ENCODE peak calls at places on chromosomes 13 and 19, in five cellular contexts. U, T, J, L and Y are unnamed samples.

GRCh38 chr13:34411881-34412280 is 530.2 kb upstream of the NBEA start:
- DNase-seq in T (no peak), J (no peak), L (no peak), U (no peak), Y (no peak)

GRCh38 chr13:41206467-41206866 is 12.1 kb upstream of the KBTBD7 start:
- DNase-seq in L (no peak), U (no peak), J (no peak), T (no peak), Y (no peak)

GRCh38 chr13:23372264-23372905 is 61.1 kb downstream of the SACS start:
- DNase-seq in J (no peak), U (no peak), T (no peak), L (no peak), Y (no peak)

GRCh38 chr19:1379126-1379905 is 4.4 kb upstream of the NDUFS7 start:
- DNase-seq in U (no peak), T (no peak), L (no peak), J (no peak), Y (no peak)

GRCh38 chr13:32495841-32496240 is 42.8 kb downstream of the N4BP2L2 start:
- DNase-seq in J (no peak), U (no peak), L (no peak), T (no peak), Y (no peak)

GRCh38 chr19:10353793-10354391 is 14.5 kb upstream of the ICAM3 start:
- DNase-seq in J (no peak), L (no peak), U (no peak), T (no peak), Y (peak; percentile 28)

GRCh38 chr19:45782820-45783785 is 813 bp upstream of the DMPK start:
- DNase-seq in U (peak; percentile 75), L (no peak), J (no peak), T (peak; percentile 46), Y (no peak)

GRCh38 chr13:23715092-23715761 is 145.0 kb downstream of the TNFRSF19 start:
- DNase-seq in U (no peak), L (no peak), T (no peak), J (no peak), Y (no peak)

GRCh38 chr13:50580684-50581305 is 262.7 kb downstream of the DLEU7 start:
- DNase-seq in J (no peak), T (peak; percentile 55), U (no peak), L (peak; percentile 51), Y (no peak)

GRCh38 chr19:28426902-28427232 is 786.1 kb downstream of the UQCRFS1 start:
- DNase-seq in J (no peak), U (no peak), L (no peak), T (no peak), Y (no peak)

GRCh38 chr19:31451686-31452325 is 102.6 kb upstream of the TSHZ3 start:
- DNase-seq in L (no peak), U (no peak), T (no peak), J (no peak), Y (no peak)

GRCh38 chr13:65585346-65585745 is 1644.8 kb downstream of the PCDH9 start:
- DNase-seq in L (no peak), T (no peak), U (no peak), J (no peak), Y (peak; percentile 37)

GRCh38 chr13:20177049-20177831 is 15.5 kb downstream of the GJB2 start:
- DNase-seq in J (no peak), U (no peak), L (no peak), T (no peak), Y (no peak)

GRCh38 chr19:55014714-55015113 is 23.4 kb downstream of the GP6 start:
- DNase-seq in L (no peak), U (no peak), J (no peak), T (no peak), Y (no peak)

GRCh38 chr13:43787998-43788397 is 1.2 kb upstream of the ENOX1 start:
- DNase-seq in T (no peak), U (no peak), L (no peak), J (no peak), Y (peak; percentile 73)

GRCh38 chr19:2428027-2428690 is 773 bp upstream of the TIMM13 start:
- DNase-seq in J (no peak), L (no peak), T (no peak), U (peak; percentile 30), Y (peak; percentile 36)

GRCh38 chr13:110010433-110011135 is 224.2 kb upstream of the IRS2 start:
- DNase-seq in J (no peak), T (no peak), L (no peak), U (no peak), Y (no peak)

GRCh38 chr13:111258637-111259036 is 61.8 kb upstream of the TEX29 start:
- DNase-seq in T (no peak), L (no peak), U (no peak), J (no peak), Y (no peak)

GRCh38 chr19:40035996-40036395 is 20.0 kb downstream of the ZNF780B start:
- DNase-seq in U (no peak), L (no peak), T (no peak), J (no peak), Y (no peak)

GRCh38 chr19:38389101-38389925 is 816 bp downstream of the SPRED3 start:
- DNase-seq in U (no peak), T (no peak), L (peak; percentile 30), J (peak; percentile 53), Y (no peak)

GRCh38 chr19:57779220-57779845 is 9.9 kb downstream of the ZNF586 start:
- DNase-seq in J (no peak), U (no peak), L (no peak), T (no peak), Y (no peak)

GRCh38 chr19:57773488-57773887 is 4.0 kb downstream of the ZNF586 start:
- DNase-seq in U (no peak), T (no peak), L (no peak), J (no peak), Y (no peak)

GRCh38 chr19:57776764-57777296 is 7.4 kb downstream of the ZNF586 start:
- DNase-seq in T (no peak), U (no peak), L (no peak), J (no peak), Y (no peak)

GRCh38 chr19:57778358-57778757 is 8.9 kb downstream of the ZNF586 start:
- DNase-seq in T (no peak), U (no peak), L (no peak), J (no peak), Y (no peak)
- H3K4me3 ChIP-seq in T (no peak overlapping the region), U (peak overlapping the region; percentile 15), L (no peak overlapping the region), J (peak overlapping the region; percentile 17), Y (no peak overlapping the region)

GRCh38 chr13:70098669-70099068 is 9.0 kb upstream of the ATXN8OS start:
- DNase-seq in L (no peak), T (no peak), J (no peak), U (no peak), Y (peak; percentile 7)
- TF ChIP-seq CTCF in L (no peak), T (no peak), J (no peak), U (no peak), Y (peak; percentile 47)

DNA sequence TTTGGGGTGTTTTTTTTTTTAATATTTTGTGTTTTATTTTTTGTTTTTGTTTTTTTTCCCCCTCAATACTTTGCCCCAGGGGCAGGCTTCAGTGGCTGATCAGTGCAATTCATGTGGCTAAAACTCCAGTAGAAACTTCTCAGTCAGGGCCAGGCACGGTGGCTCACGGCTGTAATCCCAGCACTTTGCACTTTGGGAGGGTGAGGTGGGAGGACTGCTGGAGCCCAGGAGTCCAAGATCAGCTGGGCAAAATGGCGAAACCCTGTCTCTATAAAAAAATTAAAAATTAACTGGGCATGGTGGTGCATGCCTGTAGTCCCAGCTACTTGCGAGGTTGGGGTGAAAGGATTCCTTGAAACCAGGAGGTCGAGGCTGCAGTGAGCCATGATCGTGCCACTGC is 17.4 kb upstream of the ATP8A2 start:
- DNase-seq in U (no peak), T (no peak), J (no peak), L (no peak), Y (no peak)
- H3K4me3 ChIP-seq in U (no peak overlapping the region), T (no peak overlapping the region), J (no peak overlapping the region), L (no peak overlapping the region), Y (no peak overlapping the region)

GRCh38 chr13:45511310-45512147 is 46.8 kb downstream of the COG3 start:
- DNase-seq in U (no peak), J (no peak), T (no peak), L (peak; percentile 50), Y (peak; percentile 74)
- TF ChIP-seq CTCF in U (peak; percentile 76), J (peak; percentile 85), T (peak; percentile 73), L (peak; percentile 81), Y (peak; percentile 74)

DNA sequence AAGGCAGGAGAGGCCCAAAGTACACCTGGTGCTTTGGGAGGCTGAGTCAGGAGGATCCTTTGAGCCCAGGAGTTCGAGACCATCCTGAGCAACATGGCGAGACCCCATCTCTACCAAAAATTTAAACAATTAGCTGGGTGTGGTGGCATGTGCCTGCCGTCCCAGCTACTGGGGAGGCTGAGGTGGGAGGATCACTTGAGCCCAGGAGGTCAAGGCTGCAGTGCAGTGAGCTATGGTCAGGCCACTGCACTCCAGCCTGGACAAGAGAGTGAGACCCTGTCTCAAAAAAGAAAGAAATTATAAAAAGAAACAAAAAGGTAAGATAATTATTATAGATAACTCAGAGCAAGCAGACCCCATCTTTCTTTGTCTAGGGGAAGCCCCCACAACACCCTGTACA is 1.9 kb downstream of the HOMER3 start:
- DNase-seq in L (no peak), U (no peak), T (no peak), J (no peak), Y (no peak)
- H3K4me3 ChIP-seq in L (peak overlapping the region; percentile 90), U (peak overlapping the region; percentile 97), T (peak overlapping the region; percentile 88), J (no peak overlapping the region), Y (no peak overlapping the region)

GRCh38 chr19:19320362-19321142 is at the start of the genes MAU2 and SUGP1:
- DNase-seq in L (peak; percentile 74), J (peak; percentile 93), T (peak; percentile 46), U (peak; percentile 86), Y (peak; percentile 91)
- TF ChIP-seq CTCF in L (peak; percentile 37), J (no peak), T (peak; percentile 37), U (no peak), Y (no peak)

GRCh38 chr19:46974181-46974580 is 45.5 kb upstream of the NPAS1 start:
- DNase-seq in J (no peak), T (no peak), U (no peak), L (no peak), Y (no peak)

GRCh38 chr19:46976845-46977320 is 42.8 kb upstream of the NPAS1 start:
- DNase-seq in U (no peak), T (peak; percentile 52), J (no peak), L (no peak), Y (peak; percentile 75)

GRCh38 chr19:46975011-46975917 is 44.4 kb upstream of the NPAS1 start:
- DNase-seq in J (no peak), U (no peak), T (no peak), L (no peak), Y (no peak)

GRCh38 chr19:46977548-46977947 is 42.1 kb upstream of the NPAS1 start:
- DNase-seq in J (no peak), U (no peak), T (no peak), L (no peak), Y (no peak)

GRCh38 chr19:46975918-46976782 is 43.5 kb upstream of the NPAS1 start:
- DNase-seq in L (peak; percentile 73), U (peak; percentile 92), T (peak; percentile 99), J (no peak), Y (peak; percentile 68)
- H3K4me3 ChIP-seq in L (no peak overlapping the region), U (peak overlapping the region; percentile 2), T (no peak overlapping the region), J (no peak overlapping the region), Y (no peak overlapping the region)